ENCODE peak calls at places on chromosomes 7 and 10, in ten cellular contexts. One of them, this sample, is unnamed.

GRCh38 chr10:112282086-112282485 is 1.1 kb upstream of the TECTB start:
- DNase-seq in effector memory CD4-positive, alpha-beta T cell: no peak
- DNase-seq in head of caudate nucleus: no peak
- DNase-seq in ureter: no peak
- DNase-seq in brain pericyte: no peak
- DNase-seq in kidney epithelial cell: no peak
- DNase-seq in KG1: no peak
- DNase-seq in GM23338: no peak
- DNase-seq in NCI-H1436: no peak
- DNase-seq in stimulated activated CD8-positive, alpha-beta memory T cell treated with anti-CD3 and anti-CD28 coated beads, Interleukin-4, amount 100 ng/mL, for 1 hour: no peak
- DNase-seq in this sample: no peak

GRCh38 chr7:34107306-34107705 is 202.0 kb downstream of the BMPER start:
- DNase-seq in head of caudate nucleus: no peak
- DNase-seq in ureter: no peak
- DNase-seq in effector memory CD4-positive, alpha-beta T cell: no peak
- DNase-seq in NCI-H1436: peak; percentile 80
- DNase-seq in kidney epithelial cell: no peak
- DNase-seq in stimulated activated CD8-positive, alpha-beta memory T cell treated with anti-CD3 and anti-CD28 coated beads, Interleukin-4, amount 100 ng/mL, for 1 hour: no peak
- DNase-seq in KG1: no peak
- DNase-seq in GM23338: no peak
- DNase-seq in brain pericyte: no peak
- DNase-seq in this sample: no peak

GRCh38 chr10:73262105-73262730 is 9.8 kb upstream of the MRPS16 start:
- DNase-seq in effector memory CD4-positive, alpha-beta T cell: no peak
- DNase-seq in ureter: no peak
- DNase-seq in GM23338: no peak
- DNase-seq in KG1: no peak
- DNase-seq in head of caudate nucleus: no peak
- DNase-seq in brain pericyte: no peak
- DNase-seq in stimulated activated CD8-positive, alpha-beta memory T cell treated with anti-CD3 and anti-CD28 coated beads, Interleukin-4, amount 100 ng/mL, for 1 hour: no peak
- DNase-seq in NCI-H1436: no peak
- DNase-seq in kidney epithelial cell: peak; percentile 80
- DNase-seq in this sample: no peak

GRCh38 chr10:132371641-132372081 is 25.3 kb upstream of the PWWP2B start:
- DNase-seq in KG1: no peak
- DNase-seq in NCI-H1436: no peak
- DNase-seq in brain pericyte: no peak
- DNase-seq in kidney epithelial cell: no peak
- DNase-seq in ureter: no peak
- DNase-seq in effector memory CD4-positive, alpha-beta T cell: no peak
- DNase-seq in head of caudate nucleus: no peak
- DNase-seq in stimulated activated CD8-positive, alpha-beta memory T cell treated with anti-CD3 and anti-CD28 coated beads, Interleukin-4, amount 100 ng/mL, for 1 hour: no peak
- DNase-seq in GM23338: peak; percentile 64
- DNase-seq in this sample: no peak

GRCh38 chr10:79246209-79246581 is 101.1 kb upstream of the PPIF start:
- DNase-seq in NCI-H1436: no peak
- DNase-seq in brain pericyte: no peak
- DNase-seq in KG1: no peak
- DNase-seq in kidney epithelial cell: no peak
- DNase-seq in GM23338: no peak
- DNase-seq in head of caudate nucleus: peak; percentile 88
- DNase-seq in stimulated activated CD8-positive, alpha-beta memory T cell treated with anti-CD3 and anti-CD28 coated beads, Interleukin-4, amount 100 ng/mL, for 1 hour: no peak
- DNase-seq in effector memory CD4-positive, alpha-beta T cell: no peak
- DNase-seq in ureter: peak; percentile 70
- DNase-seq in this sample: no peak

GRCh38 chr7:5492249-5493020 is 68.8 kb upstream of the TNRC18 start:
- DNase-seq in effector memory CD4-positive, alpha-beta T cell: no peak
- DNase-seq in GM23338: peak; percentile 86
- DNase-seq in brain pericyte: no peak
- DNase-seq in head of caudate nucleus: no peak
- DNase-seq in kidney epithelial cell: no peak
- DNase-seq in stimulated activated CD8-positive, alpha-beta memory T cell treated with anti-CD3 and anti-CD28 coated beads, Interleukin-4, amount 100 ng/mL, for 1 hour: no peak
- DNase-seq in KG1: no peak
- DNase-seq in NCI-H1436: no peak
- DNase-seq in ureter: no peak
- DNase-seq in this sample: no peak

GRCh38 chr7:55065511-55066229 is 46.9 kb downstream of the EGFR start:
- DNase-seq in stimulated activated CD8-positive, alpha-beta memory T cell treated with anti-CD3 and anti-CD28 coated beads, Interleukin-4, amount 100 ng/mL, for 1 hour: no peak
- DNase-seq in NCI-H1436: no peak
- DNase-seq in KG1: no peak
- DNase-seq in ureter: no peak
- DNase-seq in kidney epithelial cell: no peak
- DNase-seq in effector memory CD4-positive, alpha-beta T cell: no peak
- DNase-seq in brain pericyte: no peak
- DNase-seq in head of caudate nucleus: no peak
- DNase-seq in GM23338: peak; percentile 56
- DNase-seq in this sample: no peak

GRCh38 chr7:38700111-38700510 is 68.9 kb upstream of the AMPH start:
- DNase-seq in ureter: no peak
- DNase-seq in stimulated activated CD8-positive, alpha-beta memory T cell treated with anti-CD3 and anti-CD28 coated beads, Interleukin-4, amount 100 ng/mL, for 1 hour: no peak
- DNase-seq in effector memory CD4-positive, alpha-beta T cell: no peak
- DNase-seq in NCI-H1436: no peak
- DNase-seq in KG1: no peak
- DNase-seq in brain pericyte: no peak
- DNase-seq in GM23338: no peak
- DNase-seq in head of caudate nucleus: no peak
- DNase-seq in kidney epithelial cell: no peak
- DNase-seq in this sample: no peak

GRCh38 chr10:2279666-2280065 is 542.3 kb upstream of the ADARB2 start:
- DNase-seq in stimulated activated CD8-positive, alpha-beta memory T cell treated with anti-CD3 and anti-CD28 coated beads, Interleukin-4, amount 100 ng/mL, for 1 hour: no peak
- DNase-seq in head of caudate nucleus: no peak
- DNase-seq in brain pericyte: no peak
- DNase-seq in ureter: no peak
- DNase-seq in kidney epithelial cell: peak; percentile 19
- DNase-seq in NCI-H1436: no peak
- DNase-seq in KG1: no peak
- DNase-seq in GM23338: peak; percentile 3
- DNase-seq in effector memory CD4-positive, alpha-beta T cell: no peak
- DNase-seq in this sample: no peak

GRCh38 chr10:72257051-72257892 is 16.5 kb upstream of the DDIT4 start:
- DNase-seq in ureter: no peak
- DNase-seq in stimulated activated CD8-positive, alpha-beta memory T cell treated with anti-CD3 and anti-CD28 coated beads, Interleukin-4, amount 100 ng/mL, for 1 hour: no peak
- DNase-seq in KG1: peak; percentile 30
- DNase-seq in NCI-H1436: no peak
- DNase-seq in kidney epithelial cell: no peak
- DNase-seq in head of caudate nucleus: no peak
- DNase-seq in GM23338: no peak
- DNase-seq in effector memory CD4-positive, alpha-beta T cell: no peak
- DNase-seq in brain pericyte: no peak
- DNase-seq in this sample: no peak

GRCh38 chr7:130140551-130141160 is 64.5 kb downstream of the TMEM209 start:
- DNase-seq in kidney epithelial cell: no peak
- DNase-seq in GM23338: peak; percentile 54
- DNase-seq in head of caudate nucleus: no peak
- DNase-seq in KG1: no peak
- DNase-seq in stimulated activated CD8-positive, alpha-beta memory T cell treated with anti-CD3 and anti-CD28 coated beads, Interleukin-4, amount 100 ng/mL, for 1 hour: no peak
- DNase-seq in effector memory CD4-positive, alpha-beta T cell: no peak
- DNase-seq in brain pericyte: no peak
- DNase-seq in NCI-H1436: no peak
- DNase-seq in ureter: no peak
- DNase-seq in this sample: no peak

GRCh38 chr10:6119962-6120361 is 31.1 kb downstream of the RBM17 start:
- DNase-seq in kidney epithelial cell: no peak
- DNase-seq in ureter: no peak
- DNase-seq in effector memory CD4-positive, alpha-beta T cell: no peak
- DNase-seq in GM23338: no peak
- DNase-seq in stimulated activated CD8-positive, alpha-beta memory T cell treated with anti-CD3 and anti-CD28 coated beads, Interleukin-4, amount 100 ng/mL, for 1 hour: no peak
- DNase-seq in KG1: no peak
- DNase-seq in NCI-H1436: no peak
- DNase-seq in head of caudate nucleus: peak; percentile 51
- DNase-seq in brain pericyte: no peak
- DNase-seq in this sample: no peak

GRCh38 chr10:14691359-14691758 is 83.3 kb downstream of the FAM107B start:
- DNase-seq in NCI-H1436: no peak
- DNase-seq in head of caudate nucleus: no peak
- DNase-seq in KG1: no peak
- DNase-seq in ureter: no peak
- DNase-seq in kidney epithelial cell: no peak
- DNase-seq in stimulated activated CD8-positive, alpha-beta memory T cell treated with anti-CD3 and anti-CD28 coated beads, Interleukin-4, amount 100 ng/mL, for 1 hour: no peak
- DNase-seq in brain pericyte: no peak
- DNase-seq in GM23338: no peak
- DNase-seq in effector memory CD4-positive, alpha-beta T cell: no peak
- DNase-seq in this sample: no peak

GRCh38 chr7:100604078-100604975 is 2.2 kb downstream of the PCOLCE start:
- DNase-seq in NCI-H1436: peak; percentile 45
- DNase-seq in GM23338: peak; percentile 93
- DNase-seq in stimulated activated CD8-positive, alpha-beta memory T cell treated with anti-CD3 and anti-CD28 coated beads, Interleukin-4, amount 100 ng/mL, for 1 hour: peak; percentile 46
- DNase-seq in kidney epithelial cell: no peak
- DNase-seq in KG1: peak; percentile 25
- DNase-seq in head of caudate nucleus: peak; percentile 41
- DNase-seq in effector memory CD4-positive, alpha-beta T cell: peak; percentile 76
- DNase-seq in ureter: peak; percentile 77
- DNase-seq in brain pericyte: no peak
- DNase-seq in this sample: no peak

GRCh38 chr7:27933691-27934565 is 194.0 kb downstream of the TAX1BP1 start:
- DNase-seq in stimulated activated CD8-positive, alpha-beta memory T cell treated with anti-CD3 and anti-CD28 coated beads, Interleukin-4, amount 100 ng/mL, for 1 hour: no peak
- DNase-seq in GM23338: peak; percentile 61
- DNase-seq in kidney epithelial cell: no peak
- DNase-seq in effector memory CD4-positive, alpha-beta T cell: no peak
- DNase-seq in head of caudate nucleus: no peak
- DNase-seq in ureter: no peak
- DNase-seq in KG1: no peak
- DNase-seq in brain pericyte: peak; percentile 72
- DNase-seq in NCI-H1436: no peak
- DNase-seq in this sample: peak; percentile 91

GRCh38 chr10:89683911-89684310 is 17.5 kb upstream of the KIF20B start:
- DNase-seq in stimulated activated CD8-positive, alpha-beta memory T cell treated with anti-CD3 and anti-CD28 coated beads, Interleukin-4, amount 100 ng/mL, for 1 hour: no peak
- DNase-seq in KG1: no peak
- DNase-seq in GM23338: no peak
- DNase-seq in kidney epithelial cell: no peak
- DNase-seq in brain pericyte: no peak
- DNase-seq in ureter: no peak
- DNase-seq in effector memory CD4-positive, alpha-beta T cell: no peak
- DNase-seq in NCI-H1436: no peak
- DNase-seq in head of caudate nucleus: no peak
- DNase-seq in this sample: no peak

GRCh38 chr10:31864834-31865518 is 63.7 kb downstream of the ARHGAP12 start:
- DNase-seq in ureter: no peak
- DNase-seq in stimulated activated CD8-positive, alpha-beta memory T cell treated with anti-CD3 and anti-CD28 coated beads, Interleukin-4, amount 100 ng/mL, for 1 hour: no peak
- DNase-seq in GM23338: peak; percentile 82
- DNase-seq in brain pericyte: peak; percentile 47
- DNase-seq in KG1: no peak
- DNase-seq in kidney epithelial cell: no peak
- DNase-seq in head of caudate nucleus: no peak
- DNase-seq in effector memory CD4-positive, alpha-beta T cell: no peak
- DNase-seq in NCI-H1436: no peak
- DNase-seq in this sample: peak; percentile 49

GRCh38 chr7:30091431-30092386 is 43.1 kb upstream of the MTURN start:
- DNase-seq in GM23338: no peak
- DNase-seq in NCI-H1436: no peak
- DNase-seq in kidney epithelial cell: peak; percentile 34
- DNase-seq in ureter: no peak
- DNase-seq in effector memory CD4-positive, alpha-beta T cell: no peak
- DNase-seq in stimulated activated CD8-positive, alpha-beta memory T cell treated with anti-CD3 and anti-CD28 coated beads, Interleukin-4, amount 100 ng/mL, for 1 hour: no peak
- DNase-seq in brain pericyte: no peak
- DNase-seq in KG1: no peak
- DNase-seq in head of caudate nucleus: no peak
- DNase-seq in this sample: no peak

GRCh38 chr7:93574646-93575554 is at the start of gene CALCR:
- DNase-seq in KG1: no peak
- DNase-seq in GM23338: peak; percentile 74
- DNase-seq in stimulated activated CD8-positive, alpha-beta memory T cell treated with anti-CD3 and anti-CD28 coated beads, Interleukin-4, amount 100 ng/mL, for 1 hour: no peak
- DNase-seq in ureter: no peak
- DNase-seq in NCI-H1436: no peak
- DNase-seq in brain pericyte: no peak
- DNase-seq in head of caudate nucleus: peak; percentile 9
- DNase-seq in effector memory CD4-positive, alpha-beta T cell: no peak
- DNase-seq in kidney epithelial cell: no peak
- DNase-seq in this sample: no peak

This sample was measured in smooth muscle cell of the brain vasculature.